ENCODE peak calls at places on chromosomes 2 and 18, in seven cellular contexts. S is HCT116, Q is K562, E is HepG2, O is GM12878, P is H1, U is endothelial cell of umbilical vein. M is an unnamed sample.

GRCh38 chr2:233807966-233808892 is 30.1 kb downstream of the MROH2A start:
- DNase-seq in S (no peak), O (no peak), U (no peak), P (no peak), Q (no peak), E (no peak), M (no peak)

GRCh38 chr18:24535831-24536230 is 75.4 kb downstream of the HRH4 start:
- DNase-seq in Q (no peak), S (no peak), E (no peak), P (no peak), O (no peak), U (no peak), M (no peak)

GRCh38 chr18:55421612-55422381 is 166.2 kb downstream of the TCF4 start:
- DNase-seq in U (peak), S (no peak), E (no peak), Q (no peak), P (no peak), O (no peak), M (no peak)

GRCh38 chr2:159109552-159109951 is 141.1 kb downstream of the TANC1 start:
- DNase-seq in Q (no peak), O (no peak), P (no peak), E (no peak), S (no peak), U (no peak), M (no peak)

GRCh38 chr2:4258563-4258962 is 555.2 kb downstream of the DCDC2C start:
- DNase-seq in O (no peak), P (no peak), S (no peak), E (peak), U (peak), Q (no peak), M (no peak)

GRCh38 chr2:224311226-224311625 is 90.7 kb downstream of the FAM124B start:
- DNase-seq in O (no peak), Q (no peak), U (no peak), P (no peak), S (no peak), E (no peak), M (no peak)

GRCh38 chr18:48024009-48024512 is 93.6 kb upstream of the SMAD2 start:
- DNase-seq in E (no peak), Q (no peak), P (no peak), S (no peak), O (no peak), U (no peak), M (no peak)

GRCh38 chr2:232146294-232146693 is 184.8 kb downstream of the DIS3L2 start:
- DNase-seq in S (no peak), U (no peak), E (no peak), P (no peak), Q (no peak), O (no peak), M (peak)

GRCh38 chr18:78531637-78532036 is 448.0 kb upstream of the SALL3 start:
- DNase-seq in O (no peak), Q (no peak), E (no peak), P (no peak), U (no peak), S (no peak), M (no peak)

GRCh38 chr2:29155578-29155977 is 40.4 kb downstream of the CLIP4 start:
- DNase-seq in O (no peak), S (no peak), E (no peak), P (no peak), Q (no peak), U (no peak), M (peak)

GRCh38 chr2:12684471-12684936 is 32.2 kb upstream of the TRIB2 start:
- DNase-seq in O (no peak), U (peak), P (no peak), S (no peak), Q (no peak), E (no peak), M (peak)

GRCh38 chr2:104321141-104321799 is 532.6 kb upstream of the POU3F3 start:
- DNase-seq in P (no peak), O (no peak), E (no peak), Q (no peak), U (no peak), S (no peak), M (no peak)

GRCh38 chr2:105744091-105744908 is 412 bp upstream of the NCK2 start:
- DNase-seq in E (peak), S (no peak), Q (peak), U (peak), O (no peak), P (no peak), M (peak)

GRCh38 chr2:218152777-218153176 is 14.0 kb downstream of the CXCR1 start:
- DNase-seq in P (no peak), S (peak), O (no peak), U (no peak), Q (no peak), E (no peak), M (no peak)

GRCh38 chr2:126715111-126715510 is 59.2 kb downstream of the GYPC start:
- DNase-seq in P (no peak), E (no peak), Q (no peak), O (no peak), U (no peak), S (no peak), M (no peak)

GRCh38 chr2:217964658-217965161 is 38.1 kb downstream of the TNS1 start:
- DNase-seq in O (no peak), E (no peak), S (no peak), U (no peak), Q (no peak), P (no peak), M (no peak)

GRCh38 chr2:69173706-69174105 is 160.7 kb downstream of the ANTXR1 start:
- DNase-seq in E (no peak), S (no peak), U (peak), P (no peak), Q (no peak), O (no peak), M (no peak)

GRCh38 chr2:35204881-35205280 is 1150.7 kb upstream of the CRIM1 start:
- DNase-seq in E (no peak), Q (no peak), S (no peak), O (no peak), U (no peak), P (no peak), M (no peak)

GRCh38 chr2:53508667-53509066 is 258.9 kb upstream of the CHAC2 start:
- DNase-seq in P (no peak), S (no peak), O (no peak), U (no peak), E (no peak), Q (no peak), M (peak)

GRCh38 chr2:101152195-101153076 is 1.3 kb upstream of the TBC1D8 start:
- DNase-seq in E (peak), O (peak), S (peak), P (no peak), Q (peak), U (peak), M (peak)

GRCh38 chr2:45469314-45470099 is 141.6 kb downstream of the SRBD1 start:
- DNase-seq in O (no peak), Q (no peak), S (no peak), U (peak), P (no peak), E (peak), M (no peak)

GRCh38 chr2:67289921-67290371 is 107.2 kb upstream of the ETAA1 start:
- DNase-seq in E (no peak), O (no peak), S (no peak), P (no peak), U (peak), Q (no peak), M (peak)

GRCh38 chr18:58844871-58845270 is 19.8 kb upstream of the ZNF532 start:
- DNase-seq in Q (no peak), U (no peak), E (no peak), S (no peak), P (no peak), O (no peak), M (no peak)

GRCh38 chr18:49094136-49094535 is 143.4 kb upstream of the SMAD7 start:
- DNase-seq in U (no peak), E (no peak), Q (no peak), P (no peak), S (no peak), O (no peak), M (peak)

GRCh38 chr2:36069083-36069482 is 286.5 kb upstream of the CRIM1 start:
- DNase-seq in O (no peak), S (no peak), P (no peak), U (no peak), Q (no peak), E (no peak), M (no peak)

GRCh38 chr18:54672846-54673475 is 81.9 kb downstream of the DYNAP start:
- DNase-seq in P (no peak), S (no peak), Q (no peak), O (no peak), U (no peak), E (no peak), M (no peak)

GRCh38 chr2:190088917-190089316 is 26.4 kb upstream of the MSTN start:
- DNase-seq in Q (peak), P (no peak), S (peak), O (peak), E (peak), U (peak), M (peak)

GRCh38 chr18:75189696-75190095 is 19.2 kb downstream of the PTGR3 start:
- DNase-seq in Q (no peak), P (no peak), O (no peak), E (no peak), S (no peak), U (no peak), M (no peak)

GRCh38 chr2:4152051-4152450 is 448.7 kb downstream of the DCDC2C start:
- DNase-seq in U (no peak), O (no peak), Q (no peak), S (no peak), P (no peak), E (no peak), M (no peak)

GRCh38 chr2:63648632-63649031 is 59.9 kb downstream of the MDH1 start:
- DNase-seq in P (no peak), O (no peak), U (no peak), Q (no peak), S (no peak), E (no peak), M (no peak)

GRCh38 chr2:60476206-60476946 is 77.1 kb downstream of the BCL11A start:
- DNase-seq in P (no peak), S (no peak), E (no peak), O (no peak), Q (no peak), U (no peak), M (no peak)
- H3K9ac ChIP-seq in P (no peak), S (no peak), E (no peak), O (no peak), Q (no peak), U (no peak), M (no peak)

GRCh38 chr2:149329068-149329467 is 1.3 kb upstream of the LYPD6 start:
- DNase-seq in O (no peak), Q (no peak), U (peak), P (no peak), S (peak), E (no peak), M (no peak)

GRCh38 chr2:149329470-149330126 is 789 bp upstream of the LYPD6 start:
- DNase-seq in O (no peak), E (peak), U (peak), P (no peak), S (peak), Q (no peak), M (peak)

GRCh38 chr2:149331023-149331400 is 625 bp downstream of the LYPD6 start:
- DNase-seq in U (no peak), P (no peak), S (no peak), E (no peak), O (no peak), Q (no peak), M (no peak)

GRCh38 chr2:149332364-149332763 is 2.0 kb downstream of the LYPD6 start:
- DNase-seq in O (no peak), E (no peak), U (no peak), Q (no peak), P (no peak), S (no peak), M (no peak)

GRCh38 chr2:149330127-149331022 is at the start of gene LYPD6:
- DNase-seq in Q (no peak), O (no peak), E (peak), S (peak), U (peak), P (no peak), M (peak)
- TF ChIP-seq POLR2A in Q (no peak), O (no peak), E (no peak), S (peak), U (no peak), P (no peak), M (no peak)

DNA sequence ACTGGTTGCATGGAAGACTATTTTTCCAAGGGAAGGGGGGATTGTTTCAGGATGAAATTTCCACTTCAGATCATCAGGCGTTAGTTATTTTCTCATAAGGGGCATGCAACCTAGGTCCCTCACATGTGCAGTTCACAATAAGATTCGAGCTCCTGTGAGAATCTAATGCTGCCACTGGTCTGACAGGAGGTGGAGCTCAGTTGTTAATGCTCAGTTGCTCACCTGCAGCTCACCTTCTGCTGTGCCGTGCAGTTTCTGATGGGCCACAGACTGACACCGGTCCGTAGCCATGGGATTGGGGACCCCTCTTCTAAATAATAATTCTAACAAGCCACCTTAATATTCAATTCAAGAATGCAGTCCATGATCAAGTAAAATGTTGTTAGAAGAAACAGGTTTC is 34.9 kb downstream of the PLCL1 start:
- DNase-seq in U (no peak), Q (no peak), O (no peak), P (no peak), E (no peak), S (no peak), M (no peak)
- H3K9ac ChIP-seq in U (no peak), Q (no peak), O (no peak), P (no peak), E (no peak), S (no peak), M (no peak)

GRCh38 chr2:88859461-88859860 is 168.0 kb downstream of the RPIA start:
- DNase-seq in P (no peak), S (no peak), U (no peak), O (no peak), E (no peak), Q (no peak), M (no peak)
- TF ChIP-seq POLR2A in P (no peak), S (no peak), U (no peak), O (peak), E (no peak), Q (no peak), M (no peak)

GRCh38 chr18:10056506-10056905 is 142.7 kb downstream of the VAPA start:
- DNase-seq in S (no peak), Q (no peak), U (no peak), E (no peak), O (no peak), P (no peak), M (no peak)

GRCh38 chr18:10059610-10060468 is 146.0 kb downstream of the VAPA start:
- DNase-seq in Q (no peak), E (no peak), O (no peak), U (no peak), S (no peak), P (no peak), M (peak)

GRCh38 chr18:10057401-10057800 is 143.6 kb downstream of the VAPA start:
- DNase-seq in O (no peak), S (no peak), P (no peak), Q (no peak), E (no peak), U (no peak), M (no peak)

GRCh38 chr18:10060469-10060782 is 146.6 kb downstream of the VAPA start:
- DNase-seq in O (no peak), P (no peak), Q (no peak), E (no peak), S (no peak), U (no peak), M (no peak)

GRCh38 chr18:10057808-10058791 is 144.3 kb downstream of the VAPA start:
- DNase-seq in E (no peak), U (peak), P (no peak), O (no peak), Q (no peak), S (no peak), M (peak)
- H3K9ac ChIP-seq in E (no peak), U (peak), P (no peak), O (no peak), Q (no peak), S (no peak), M (peak)

GRCh38 chr2:219175928-219176817 is 552 bp downstream of the CNPPD1 start:
- DNase-seq in Q (peak), P (no peak), S (no peak), E (no peak), U (peak), O (no peak), M (peak)
- TF ChIP-seq POLR2A in Q (no peak), P (no peak), S (no peak), E (no peak), U (no peak), O (no peak), M (no peak)